ENCODE peak calls at places on chromosomes 4 and X, in six cellular contexts. One of them, this sample, is unnamed.

GRCh38 chrX:10121787-10122186 is 35.0 kb upstream of the CLCN4 start:
- DNase-seq in NCI-H187: no peak
- DNase-seq in stimulated activated naive CD4-positive, alpha-beta T cell treated with Interleukin-2 at 50 U/mL for 16 hours: no peak
- DNase-seq in mammary epithelial cell: no peak
- DNase-seq in NCI-H1417: no peak
- DNase-seq in Karpas-422: peak
- DNase-seq in this sample: no peak

GRCh38 chr4:139368990-139369389 is 66.7 kb upstream of the NDUFC1 start:
- DNase-seq in Karpas-422: no peak
- DNase-seq in NCI-H187: no peak
- DNase-seq in mammary epithelial cell: no peak
- DNase-seq in NCI-H1417: peak
- DNase-seq in stimulated activated naive CD4-positive, alpha-beta T cell treated with Interleukin-2 at 50 U/mL for 16 hours: no peak
- DNase-seq in this sample: no peak

GRCh38 chrX:31074522-31074921 is 2.7 kb upstream of the FTHL17 start:
- DNase-seq in Karpas-422: no peak
- DNase-seq in NCI-H187: no peak
- DNase-seq in stimulated activated naive CD4-positive, alpha-beta T cell treated with Interleukin-2 at 50 U/mL for 16 hours: no peak
- DNase-seq in mammary epithelial cell: no peak
- DNase-seq in NCI-H1417: no peak
- DNase-seq in this sample: no peak

GRCh38 chr4:97720869-97721432 is 422.3 kb downstream of the STPG2 start:
- DNase-seq in NCI-H1417: peak
- DNase-seq in NCI-H187: no peak
- DNase-seq in mammary epithelial cell: peak
- DNase-seq in Karpas-422: no peak
- DNase-seq in stimulated activated naive CD4-positive, alpha-beta T cell treated with Interleukin-2 at 50 U/mL for 16 hours: no peak
- DNase-seq in this sample: no peak

GRCh38 chr4:122224348-122224747 is 72.2 kb downstream of the BLTP1 start:
- DNase-seq in mammary epithelial cell: peak
- DNase-seq in NCI-H1417: peak
- DNase-seq in stimulated activated naive CD4-positive, alpha-beta T cell treated with Interleukin-2 at 50 U/mL for 16 hours: no peak
- DNase-seq in NCI-H187: no peak
- DNase-seq in Karpas-422: peak
- DNase-seq in this sample: no peak

GRCh38 chr4:169369634-169370033 is 98.9 kb upstream of the SH3RF1 start:
- DNase-seq in NCI-H1417: no peak
- DNase-seq in NCI-H187: no peak
- DNase-seq in Karpas-422: no peak
- DNase-seq in stimulated activated naive CD4-positive, alpha-beta T cell treated with Interleukin-2 at 50 U/mL for 16 hours: no peak
- DNase-seq in mammary epithelial cell: no peak
- DNase-seq in this sample: no peak

GRCh38 chrX:49912086-49912485 is 10.3 kb upstream of the CLCN5 start:
- DNase-seq in mammary epithelial cell: no peak
- DNase-seq in stimulated activated naive CD4-positive, alpha-beta T cell treated with Interleukin-2 at 50 U/mL for 16 hours: no peak
- DNase-seq in Karpas-422: no peak
- DNase-seq in NCI-H1417: no peak
- DNase-seq in NCI-H187: no peak
- DNase-seq in this sample: no peak

GRCh38 chrX:19904778-19905367 is 17.5 kb upstream of the SH3KBP1 start:
- DNase-seq in stimulated activated naive CD4-positive, alpha-beta T cell treated with Interleukin-2 at 50 U/mL for 16 hours: no peak
- DNase-seq in Karpas-422: peak
- DNase-seq in NCI-H187: no peak
- DNase-seq in mammary epithelial cell: peak
- DNase-seq in NCI-H1417: peak
- DNase-seq in this sample: peak

GRCh38 chr4:82489076-82489475 is 58.7 kb downstream of the ENOPH1 start:
- DNase-seq in stimulated activated naive CD4-positive, alpha-beta T cell treated with Interleukin-2 at 50 U/mL for 16 hours: no peak
- DNase-seq in NCI-H1417: no peak
- DNase-seq in NCI-H187: no peak
- DNase-seq in Karpas-422: no peak
- DNase-seq in mammary epithelial cell: no peak
- DNase-seq in this sample: no peak

GRCh38 chrX:56000169-56000568 is 232.0 kb upstream of the KLF8 start:
- DNase-seq in mammary epithelial cell: no peak
- DNase-seq in NCI-H1417: no peak
- DNase-seq in Karpas-422: no peak
- DNase-seq in stimulated activated naive CD4-positive, alpha-beta T cell treated with Interleukin-2 at 50 U/mL for 16 hours: no peak
- DNase-seq in NCI-H187: no peak
- DNase-seq in this sample: no peak

GRCh38 chr4:83011779-83012630 is 1.4 kb upstream of the LIN54 start:
- DNase-seq in stimulated activated naive CD4-positive, alpha-beta T cell treated with Interleukin-2 at 50 U/mL for 16 hours: peak
- DNase-seq in mammary epithelial cell: peak
- DNase-seq in NCI-H1417: peak
- DNase-seq in NCI-H187: no peak
- DNase-seq in Karpas-422: peak
- DNase-seq in this sample: no peak

GRCh38 chr4:162959056-162959455 is 207.6 kb downstream of the NAF1 start:
- DNase-seq in stimulated activated naive CD4-positive, alpha-beta T cell treated with Interleukin-2 at 50 U/mL for 16 hours: no peak
- DNase-seq in mammary epithelial cell: no peak
- DNase-seq in NCI-H187: no peak
- DNase-seq in NCI-H1417: peak
- DNase-seq in Karpas-422: peak
- DNase-seq in this sample: no peak

GRCh38 chrX:39451061-39451460 is 646.7 kb downstream of the BCOR start:
- DNase-seq in NCI-H1417: no peak
- DNase-seq in stimulated activated naive CD4-positive, alpha-beta T cell treated with Interleukin-2 at 50 U/mL for 16 hours: no peak
- DNase-seq in NCI-H187: no peak
- DNase-seq in Karpas-422: no peak
- DNase-seq in mammary epithelial cell: no peak
- DNase-seq in this sample: no peak

GRCh38 chrX:49155243-49155899 is 7.2 kb upstream of the MAGIX start:
- DNase-seq in Karpas-422: peak
- DNase-seq in NCI-H1417: peak
- DNase-seq in NCI-H187: no peak
- DNase-seq in mammary epithelial cell: peak
- DNase-seq in stimulated activated naive CD4-positive, alpha-beta T cell treated with Interleukin-2 at 50 U/mL for 16 hours: no peak
- DNase-seq in this sample: peak

GRCh38 chr4:99151452-99151851 is 7.4 kb upstream of the ADH4 start:
- DNase-seq in NCI-H187: no peak
- DNase-seq in NCI-H1417: no peak
- DNase-seq in Karpas-422: no peak
- DNase-seq in mammary epithelial cell: no peak
- DNase-seq in stimulated activated naive CD4-positive, alpha-beta T cell treated with Interleukin-2 at 50 U/mL for 16 hours: no peak
- DNase-seq in this sample: no peak

GRCh38 chr4:77676842-77677241 is 71.2 kb downstream of the CXCL13 start:
- DNase-seq in mammary epithelial cell: no peak
- DNase-seq in stimulated activated naive CD4-positive, alpha-beta T cell treated with Interleukin-2 at 50 U/mL for 16 hours: no peak
- DNase-seq in NCI-H1417: no peak
- DNase-seq in NCI-H187: no peak
- DNase-seq in Karpas-422: no peak
- DNase-seq in this sample: no peak

GRCh38 chrX:118212817-118213183 is 96.2 kb upstream of the KLHL13 start:
- DNase-seq in Karpas-422: peak
- DNase-seq in mammary epithelial cell: no peak
- DNase-seq in NCI-H187: no peak
- DNase-seq in NCI-H1417: no peak
- DNase-seq in stimulated activated naive CD4-positive, alpha-beta T cell treated with Interleukin-2 at 50 U/mL for 16 hours: no peak
- DNase-seq in this sample: no peak

GRCh38 chrX:1592128-1592862 is 891 bp downstream of the AKAP17A start:
- DNase-seq in mammary epithelial cell: peak
- DNase-seq in stimulated activated naive CD4-positive, alpha-beta T cell treated with Interleukin-2 at 50 U/mL for 16 hours: peak
- DNase-seq in Karpas-422: peak
- DNase-seq in NCI-H187: no peak
- DNase-seq in NCI-H1417: no peak
- DNase-seq in this sample: no peak

GRCh38 chrX:97563531-97564133 is 679.9 kb downstream of the RPA4 start:
- DNase-seq in stimulated activated naive CD4-positive, alpha-beta T cell treated with Interleukin-2 at 50 U/mL for 16 hours: peak
- DNase-seq in NCI-H187: no peak
- DNase-seq in mammary epithelial cell: peak
- DNase-seq in Karpas-422: peak
- DNase-seq in NCI-H1417: peak
- DNase-seq in this sample: peak

GRCh38 chrX:76279007-76279406 is 106.1 kb downstream of the PBDC1 start:
- DNase-seq in stimulated activated naive CD4-positive, alpha-beta T cell treated with Interleukin-2 at 50 U/mL for 16 hours: peak
- DNase-seq in mammary epithelial cell: peak
- DNase-seq in NCI-H187: no peak
- DNase-seq in Karpas-422: peak
- DNase-seq in NCI-H1417: peak
- DNase-seq in this sample: no peak

GRCh38 chr4:17623451-17624001 is 9.1 kb downstream of the MED28 start:
- DNase-seq in NCI-H1417: no peak
- DNase-seq in NCI-H187: no peak
- DNase-seq in Karpas-422: no peak
- DNase-seq in mammary epithelial cell: no peak
- DNase-seq in stimulated activated naive CD4-positive, alpha-beta T cell treated with Interleukin-2 at 50 U/mL for 16 hours: no peak
- DNase-seq in this sample: no peak

GRCh38 chr4:101708640-101709039 is 81.9 kb upstream of the BANK1 start:
- DNase-seq in Karpas-422: no peak
- DNase-seq in stimulated activated naive CD4-positive, alpha-beta T cell treated with Interleukin-2 at 50 U/mL for 16 hours: no peak
- DNase-seq in NCI-H1417: no peak
- DNase-seq in mammary epithelial cell: no peak
- DNase-seq in NCI-H187: no peak
- DNase-seq in this sample: no peak

GRCh38 chr4:176735300-176735699 is 57.4 kb downstream of the VEGFC start:
- DNase-seq in stimulated activated naive CD4-positive, alpha-beta T cell treated with Interleukin-2 at 50 U/mL for 16 hours: no peak
- DNase-seq in Karpas-422: no peak
- DNase-seq in NCI-H1417: no peak
- DNase-seq in mammary epithelial cell: peak
- DNase-seq in NCI-H187: no peak
- DNase-seq in this sample: no peak

GRCh38 chrX:116694046-116694445 is 231.3 kb upstream of the CT83 start:
- DNase-seq in Karpas-422: no peak
- DNase-seq in mammary epithelial cell: no peak
- DNase-seq in NCI-H1417: no peak
- DNase-seq in stimulated activated naive CD4-positive, alpha-beta T cell treated with Interleukin-2 at 50 U/mL for 16 hours: no peak
- DNase-seq in NCI-H187: no peak
- DNase-seq in this sample: no peak

GRCh38 chrX:96435636-96436035 is 249.0 kb upstream of the DIAPH2 start:
- DNase-seq in mammary epithelial cell: no peak
- DNase-seq in Karpas-422: no peak
- DNase-seq in NCI-H1417: no peak
- DNase-seq in stimulated activated naive CD4-positive, alpha-beta T cell treated with Interleukin-2 at 50 U/mL for 16 hours: no peak
- DNase-seq in NCI-H187: no peak
- DNase-seq in this sample: no peak

GRCh38 chrX:140762061-140762460 is 52.5 kb downstream of the LINC00632 start:
- DNase-seq in stimulated activated naive CD4-positive, alpha-beta T cell treated with Interleukin-2 at 50 U/mL for 16 hours: no peak
- DNase-seq in NCI-H1417: peak
- DNase-seq in NCI-H187: no peak
- DNase-seq in mammary epithelial cell: peak
- DNase-seq in Karpas-422: peak
- DNase-seq in this sample: peak

GRCh38 chrX:1601051-1601767 is 9.8 kb downstream of the AKAP17A start:
- DNase-seq in mammary epithelial cell: no peak
- DNase-seq in stimulated activated naive CD4-positive, alpha-beta T cell treated with Interleukin-2 at 50 U/mL for 16 hours: no peak
- DNase-seq in Karpas-422: no peak
- DNase-seq in NCI-H1417: no peak
- DNase-seq in NCI-H187: no peak
- DNase-seq in this sample: no peak

GRCh38 chr4:10527438-10527837 is 70.2 kb upstream of the ZNF518B start:
- DNase-seq in NCI-H1417: no peak
- DNase-seq in mammary epithelial cell: no peak
- DNase-seq in stimulated activated naive CD4-positive, alpha-beta T cell treated with Interleukin-2 at 50 U/mL for 16 hours: no peak
- DNase-seq in Karpas-422: no peak
- DNase-seq in NCI-H187: no peak
- DNase-seq in this sample: no peak

GRCh38 chrX:44817029-44817428 is 26.8 kb upstream of the DUSP21 start:
- DNase-seq in mammary epithelial cell: no peak
- DNase-seq in stimulated activated naive CD4-positive, alpha-beta T cell treated with Interleukin-2 at 50 U/mL for 16 hours: no peak
- DNase-seq in NCI-H1417: no peak
- DNase-seq in NCI-H187: no peak
- DNase-seq in Karpas-422: no peak
- DNase-seq in this sample: no peak